ENCODE peak calls at places on chromosomes 7 and 10, in four cellular contexts. V is GM12878, X is WTC11, D is K562. N is an unnamed sample.

GRCh38 chr10:75616076-75616475 is 184.7 kb downstream of the LRMDA start:
- DNase-seq in V (no peak), D (no peak), X (no peak), N (no peak)

GRCh38 chr7:47493971-47494370 is 87.9 kb downstream of the TNS3 start:
- DNase-seq in V (no peak), X (no peak), D (no peak), N (no peak)

GRCh38 chr10:34814228-34815173 is 595 bp downstream of the PARD3 start:
- DNase-seq in D (peak; percentile 35), V (no peak), X (peak; percentile 63), N (peak; percentile 51)

GRCh38 chr7:136134503-136134902 is 157.3 kb upstream of the MTPN start:
- DNase-seq in D (no peak), X (no peak), V (no peak), N (no peak)

GRCh38 chr10:71964669-71965515 is 697 bp downstream of the CHST3 start:
- DNase-seq in D (no peak), V (no peak), X (peak; percentile 60), N (no peak)

GRCh38 chr10:19945275-19945674 is 129.0 kb downstream of the PLXDC2 start:
- DNase-seq in X (no peak), V (no peak), D (no peak), N (no peak)

GRCh38 chr10:7193369-7193768 is 217.5 kb downstream of the SFMBT2 start:
- DNase-seq in V (no peak), D (no peak), X (no peak), N (no peak)

GRCh38 chr7:42192851-42193456 is 44.1 kb downstream of the GLI3 start:
- DNase-seq in X (no peak), V (no peak), D (no peak), N (no peak)

GRCh38 chr10:32981760-32982159 is 23.7 kb upstream of the ITGB1 start:
- DNase-seq in D (peak; percentile 52), V (no peak), X (no peak), N (no peak)

GRCh38 chr7:94145602-94146001 is 141.4 kb upstream of the BET1 start:
- DNase-seq in V (no peak), X (no peak), D (no peak), N (no peak)

GRCh38 chr7:19958309-19958896 is 185.0 kb upstream of the TMEM196 start:
- DNase-seq in X (no peak), D (no peak), V (no peak), N (peak; percentile 1)

GRCh38 chr7:7911756-7912155 is 56.8 kb upstream of the GLCCI1 start:
- DNase-seq in V (no peak), X (no peak), D (no peak), N (no peak)

GRCh38 chr10:4177826-4178225 is 392.8 kb upstream of the KLF6 start:
- DNase-seq in D (no peak), X (no peak), V (no peak), N (no peak)

GRCh38 chr7:117066668-117067067 is 113.4 kb downstream of the ST7 start:
- DNase-seq in V (no peak), D (no peak), X (no peak), N (no peak)

GRCh38 chr10:22500567-22501369 is 155.5 kb downstream of the SPAG6 start:
- DNase-seq in D (no peak), X (no peak), V (no peak), N (no peak)

GRCh38 chr7:137992738-137993394 is 9.0 kb downstream of the CREB3L2 start:
- DNase-seq in V (no peak), D (peak; percentile 60), X (no peak), N (peak; percentile 78)

GRCh38 chr7:25947669-25948516 is 204.1 kb upstream of the NFE2L3 start:
- DNase-seq in V (peak; percentile 59), D (no peak), X (no peak), N (no peak)

GRCh38 chr7:86968618-86969017 is 90.8 kb downstream of the ELAPOR2 start:
- DNase-seq in D (no peak), X (no peak), V (no peak), N (no peak)

GRCh38 chr7:93043393-93043985 is 74.3 kb downstream of the SAMD9 start:
- DNase-seq in V (no peak), D (no peak), X (peak; percentile 67), N (no peak)

GRCh38 chr10:19977097-19977521 is 160.9 kb downstream of the PLXDC2 start:
- DNase-seq in X (no peak), V (no peak), D (no peak), N (no peak)

GRCh38 chr7:107937514-107937913 is 46.5 kb downstream of the DLD start:
- DNase-seq in V (no peak), X (no peak), D (no peak), N (no peak)

GRCh38 chr7:155457544-155458316 is at the start of gene EN2:
- DNase-seq in X (no peak), D (no peak), V (no peak), N (no peak)

GRCh38 chr7:44334734-44335097 is 9.3 kb upstream of the CAMK2B start:
- DNase-seq in X (no peak), D (no peak), V (no peak), N (no peak)

GRCh38 chr10:24475598-24475997 is 248.1 kb downstream of the ARHGAP21 start:
- DNase-seq in V (no peak), X (no peak), D (no peak), N (no peak)

DNA sequence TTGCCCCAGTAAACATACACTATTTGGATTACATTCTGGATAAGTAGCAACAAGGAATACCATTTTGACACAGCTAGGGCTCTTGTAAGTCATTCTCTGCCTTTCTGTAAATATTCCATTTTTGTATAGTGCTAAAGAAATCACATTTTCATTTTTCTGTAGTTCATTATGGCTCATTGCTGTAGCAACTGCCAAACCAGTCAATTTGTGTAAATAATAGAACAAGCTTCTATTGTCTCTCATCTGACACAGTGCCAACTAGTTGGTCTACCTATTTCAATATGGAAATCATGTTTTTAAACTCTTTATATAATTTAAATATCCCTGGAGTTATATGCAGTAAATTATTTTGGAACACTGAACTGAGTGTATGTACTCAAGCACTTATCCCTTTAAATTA is 193.7 kb downstream of the RELN start:
- DNase-seq in X (no peak), V (no peak), D (no peak), N (peak; percentile 45)
- TF ChIP-seq ETV6 in X (no peak), V (no peak), D (no peak), N (no peak)

GRCh38 chr10:60206735-60207134 is 182.9 kb downstream of the ANK3 start:
- DNase-seq in X (no peak), V (no peak), D (peak; percentile 8), N (no peak)

GRCh38 chr10:60205741-60206140 is 183.9 kb downstream of the ANK3 start:
- DNase-seq in X (no peak), D (no peak), V (no peak), N (no peak)

GRCh38 chr10:60207894-60208293 is 181.8 kb downstream of the ANK3 start:
- DNase-seq in V (no peak), D (no peak), X (no peak), N (no peak)

GRCh38 chr10:60209874-60210584 is 179.6 kb downstream of the ANK3 start:
- DNase-seq in X (no peak), D (no peak), V (no peak), N (no peak)

GRCh38 chr10:60208676-60209269 is 180.9 kb downstream of the ANK3 start:
- DNase-seq in X (no peak), V (no peak), D (peak; percentile 60), N (peak; percentile 18)
- TF ChIP-seq ETV6 in X (no peak), V (no peak), D (no peak), N (no peak)

GRCh38 chr10:63595072-63595471 is 73.9 kb downstream of the REEP3 start:
- DNase-seq in X (no peak), D (no peak), V (no peak), N (no peak)

GRCh38 chr10:63600540-63600939 is 79.3 kb downstream of the REEP3 start:
- DNase-seq in X (no peak), D (no peak), V (no peak), N (no peak)

GRCh38 chr10:63593576-63593975 is 72.4 kb downstream of the REEP3 start:
- DNase-seq in V (no peak), X (no peak), D (no peak), N (no peak)

GRCh38 chr10:63591600-63592379 is 70.6 kb downstream of the REEP3 start:
- DNase-seq in D (no peak), X (no peak), V (no peak), N (no peak)

DNA sequence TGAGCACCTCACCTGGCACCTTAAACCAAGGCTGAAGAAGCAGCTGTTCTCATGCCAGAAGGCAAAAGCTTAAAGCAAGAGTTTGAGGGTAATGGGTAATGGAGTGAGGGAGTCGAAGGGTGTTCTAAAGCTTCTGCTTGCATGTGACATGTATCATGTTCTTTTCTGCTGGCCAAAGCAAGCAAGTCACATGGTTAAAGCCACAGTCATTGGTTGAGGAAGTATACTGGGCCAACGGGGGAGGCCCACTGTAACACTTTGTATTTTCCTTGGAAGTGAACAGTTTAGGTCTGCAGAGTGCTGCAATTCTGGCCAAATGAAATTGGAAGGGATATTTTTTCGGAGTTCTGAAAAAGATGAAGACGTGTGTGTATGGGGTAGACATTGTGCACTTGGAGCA is 75.7 kb downstream of the REEP3 start:
- DNase-seq in D (no peak), X (no peak), V (no peak), N (no peak)
- TF ChIP-seq ETV6 in D (no peak), X (no peak), V (no peak), N (no peak)

GRCh38 chr10:63703113-63703670 is 182.0 kb downstream of the REEP3 start:
- DNase-seq in V (peak; percentile 36), X (no peak), D (peak; percentile 48), N (no peak)
- TF ChIP-seq ETV6 in V (no peak), X (no peak), D (no peak), N (no peak)

DNA sequence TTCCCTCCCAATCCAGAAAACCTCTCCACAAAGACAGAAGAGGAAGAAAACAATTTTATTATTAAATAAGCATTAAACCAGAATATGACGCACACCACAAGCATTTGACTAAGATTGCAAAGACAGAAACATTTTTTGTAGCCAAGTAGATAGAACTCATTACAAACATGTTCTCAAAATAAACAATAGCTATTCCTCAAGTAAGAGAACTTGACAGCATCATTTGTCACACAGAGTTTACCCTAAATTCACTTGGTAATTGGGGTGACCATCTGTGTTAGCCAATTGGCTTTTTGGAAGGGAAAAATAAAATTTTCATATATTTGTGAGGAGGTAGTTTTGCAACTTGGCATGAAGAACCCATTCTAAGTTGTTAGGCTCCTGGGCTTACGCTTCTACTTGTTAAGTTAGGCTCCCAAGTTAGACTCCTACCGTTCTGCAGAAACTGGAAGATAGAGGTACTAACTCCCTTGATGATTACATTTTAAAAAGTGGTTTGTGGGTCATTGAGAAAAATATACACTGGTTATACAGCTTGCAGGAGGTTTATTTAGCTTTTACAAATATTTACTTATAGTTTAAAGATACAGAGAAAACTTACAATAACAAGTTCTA is 618.6 kb upstream of the CNTNAP2 start:
- DNase-seq in X (no peak), V (no peak), D (no peak), N (no peak)
- TF ChIP-seq ETV6 in X (no peak), V (no peak), D (no peak), N (no peak)